ENCODE peak calls at places on chromosomes 5 and 9, in four cellular contexts. M, I, P and J are unnamed samples.

GRCh38 chr5:105506692-105507277 is 1944.2 kb upstream of the NUDT12 start:
- DNase-seq in M (no peak), I (no peak), P (peak; percentile 9), J (no peak)

GRCh38 chr9:14180077-14180941 is 133.6 kb downstream of the NFIB start:
- DNase-seq in M (peak; percentile 50), I (no peak), P (no peak), J (no peak)

GRCh38 chr5:14676320-14676719 is 11.8 kb downstream of the OTULIN start:
- DNase-seq in M (no peak), I (no peak), P (no peak), J (peak; percentile 63)

GRCh38 chr5:64147849-64148441 is 17.7 kb upstream of the RNF180 start:
- DNase-seq in M (peak; percentile 69), I (peak; percentile 63), P (peak; percentile 90), J (no peak)

GRCh38 chr5:88355490-88356050 is 86.9 kb upstream of the TMEM161B start:
- DNase-seq in M (no peak), I (no peak), P (no peak), J (no peak)

GRCh38 chr9:131851414-131851813 is 111.5 kb upstream of the RAPGEF1 start:
- DNase-seq in M (no peak), I (no peak), P (no peak), J (no peak)

GRCh38 chr5:127406326-127407121 is 110.9 kb upstream of the PRRC1 start:
- DNase-seq in M (no peak), I (no peak), P (no peak), J (no peak)

GRCh38 chr9:131577005-131578000 is 32.0 kb downstream of the PRRT1B start:
- DNase-seq in M (no peak), I (no peak), P (no peak), J (no peak)

GRCh38 chr5:140072812-140073211 is 29.7 kb upstream of the NRG2 start:
- DNase-seq in M (no peak), I (no peak), P (no peak), J (no peak)

GRCh38 chr5:9168791-9169611 is 376.9 kb downstream of the SEMA5A start:
- DNase-seq in M (no peak), I (no peak), P (no peak), J (no peak)

GRCh38 chr5:1288439-1289335 is 6.2 kb downstream of the TERT start:
- DNase-seq in M (peak; percentile 30), I (no peak), P (no peak), J (no peak)

GRCh38 chr9:88161144-88161543 is 22.9 kb upstream of the SPATA31C2 start:
- DNase-seq in M (no peak), I (no peak), P (no peak), J (no peak)

GRCh38 chr9:16406536-16407225 is 463.8 kb downstream of the BNC2 start:
- DNase-seq in M (no peak), I (no peak), P (no peak), J (no peak)

GRCh38 chr9:3261484-3261883 is 264.3 kb downstream of the RFX3 start:
- DNase-seq in M (no peak), I (no peak), P (no peak), J (no peak)

GRCh38 chr5:1729641-1730486 is 69.8 kb downstream of the MRPL36 start:
- DNase-seq in M (peak; percentile 23), I (peak; percentile 33), P (no peak), J (no peak)

GRCh38 chr9:137815256-137816255 is 62.0 kb upstream of the CACNA1B start:
- DNase-seq in M (no peak), I (no peak), P (no peak), J (no peak)